ENCODE peak calls at places on chromosomes 6 and 20, in four cellular contexts. J, D, I and E are unnamed samples.

GRCh38 chr6:35428421-35429149 is 23.6 kb upstream of the FANCE start:
- DNase-seq in J (no peak), D (no peak), I (peak), E (no peak)

GRCh38 chr20:43507150-43508080 is at the start of gene L3MBTL1:
- DNase-seq in J (peak), D (peak), I (peak), E (peak)

GRCh38 chr20:46400253-46400652 is 6.2 kb downstream of the ELMO2 start:
- DNase-seq in J (no peak), D (no peak), I (peak), E (no peak)

GRCh38 chr20:46400828-46401477 is 5.5 kb downstream of the ELMO2 start:
- DNase-seq in J (no peak), D (no peak), I (peak), E (no peak)

GRCh38 chr20:2330090-2330695 is 34.4 kb downstream of the TGM3 start:
- DNase-seq in J (peak), D (no peak), I (no peak), E (no peak)

GRCh38 chr6:33197431-33198048 is 2.9 kb downstream of the RXRB start:
- DNase-seq in J (no peak), D (peak), I (peak), E (peak)

GRCh38 chr6:43773050-43773956 is 3.3 kb downstream of the VEGFA start:
- DNase-seq in J (peak), D (peak), I (peak), E (peak)

GRCh38 chr6:155561262-155561970 is 105.8 kb upstream of the NOX3 start:
- DNase-seq in J (no peak), D (no peak), I (no peak), E (no peak)

GRCh38 chr6:134517145-134517658 is 199.3 kb upstream of the SGK1 start:
- DNase-seq in J (no peak), D (no peak), I (peak), E (peak)

GRCh38 chr6:153392156-153392555 is 261.1 kb upstream of the RGS17 start:
- DNase-seq in J (no peak), D (no peak), I (peak), E (peak)

GRCh38 chr20:10636326-10636818 is 37.4 kb downstream of the JAG1 start:
- DNase-seq in J (no peak), D (no peak), I (peak), E (no peak)

GRCh38 chr6:38501931-38502330 is 137.8 kb downstream of the BTBD9 start:
- DNase-seq in J (peak), D (no peak), I (no peak), E (no peak)

GRCh38 chr6:16086970-16087369 is 41.9 kb upstream of the MYLIP start:
- DNase-seq in J (no peak), D (no peak), I (no peak), E (no peak)

GRCh38 chr6:845581-845980 is 152.6 kb upstream of the EXOC2 start:
- DNase-seq in J (no peak), D (no peak), I (no peak), E (no peak)

GRCh38 chr20:16518784-16519084 is 54.5 kb downstream of the KIF16B start:
- DNase-seq in J (no peak), D (no peak), I (no peak), E (no peak)

GRCh38 chr6:154791561-154792317 is 58.5 kb downstream of the SCAF8 start:
- DNase-seq in J (no peak), D (no peak), I (peak), E (no peak)

GRCh38 chr6:10617008-10617696 is 77.3 kb downstream of the C6orf52 start:
- DNase-seq in J (no peak), D (no peak), I (no peak), E (no peak)

GRCh38 chr6:144497650-144498049 is 212.5 kb downstream of the UTRN start:
- DNase-seq in J (no peak), D (no peak), I (peak), E (no peak)

GRCh38 chr6:167441653-167442644 is 117.1 kb downstream of the TTLL2 start:
- DNase-seq in J (no peak), D (no peak), I (no peak), E (no peak)

GRCh38 chr6:2307794-2308193 is 62.4 kb upstream of the GMDS start:
- DNase-seq in J (no peak), D (no peak), I (no peak), E (no peak)

GRCh38 chr20:49798718-49799117 is 13.9 kb upstream of the SLC9A8 start:
- DNase-seq in J (no peak), D (no peak), I (no peak), E (no peak)